ENCODE peak calls at places on chromosomes 6 and 20, in six cellular contexts. M is H54; T is stimulated activated CD4-positive, alpha-beta T cell treated with anti-CD3 and anti-CD28 coated beads, Interleukin-4, amount 100 ng/mL, for 24 hours; S is mesothelial cell of epicardium; J is CD8-positive, alpha-beta T cell; G is fibroblast of pulmonary artery. I is an unnamed sample.

GRCh38 chr6:114366899-114367298 is 24.1 kb upstream of the HS3ST5 start:
- DNase-seq in M (no peak), T (no peak), S (no peak), J (no peak), G (no peak), I (no peak)

GRCh38 chr6:132392792-132393191 is 8.5 kb downstream of the MOXD1 start:
- DNase-seq in M (no peak), T (no peak), S (no peak), J (no peak), G (peak), I (peak)

GRCh38 chr6:43467752-43468151 is 9.6 kb upstream of the TJAP1 start:
- DNase-seq in M (no peak), T (no peak), S (no peak), J (no peak), G (no peak), I (no peak)

GRCh38 chr6:129732542-129732941 is 22.6 kb upstream of the ARHGAP18 start:
- DNase-seq in M (no peak), T (no peak), S (no peak), J (no peak), G (no peak), I (no peak)

GRCh38 chr20:46408281-46408731 is 1.9 kb upstream of the ELMO2 start:
- DNase-seq in M (no peak), T (no peak), S (no peak), J (no peak), G (no peak), I (no peak)

GRCh38 chr6:16897669-16898068 is 136.4 kb upstream of the ATXN1 start:
- DNase-seq in M (no peak), T (no peak), S (no peak), J (no peak), G (no peak), I (no peak)

GRCh38 chr20:35571566-35571965 is 29.7 kb downstream of the ERGIC3 start:
- DNase-seq in M (no peak), T (no peak), S (no peak), J (no peak), G (no peak), I (no peak)

GRCh38 chr6:56860466-56860865 is 94.4 kb upstream of the BEND6 start:
- DNase-seq in M (no peak), T (no peak), S (no peak), J (no peak), G (peak), I (no peak)

GRCh38 chr6:85675030-85675819 is 32.5 kb upstream of the SYNCRIP start:
- DNase-seq in M (no peak), T (no peak), S (no peak), J (no peak), G (peak), I (peak)

GRCh38 chr6:111810321-111811235 is 62.7 kb downstream of the FYN start:
- DNase-seq in M (no peak), T (peak), S (no peak), J (no peak), G (no peak), I (no peak)

GRCh38 chr6:30821862-30822784 is 62.2 kb upstream of the DDR1 start:
- DNase-seq in M (peak), T (no peak), S (no peak), J (no peak), G (peak), I (peak)

GRCh38 chr20:57662313-57663240 is 42.4 kb upstream of the ZBP1 start:
- DNase-seq in M (no peak), T (no peak), S (no peak), J (no peak), G (no peak), I (no peak)

GRCh38 chr6:107496041-107496440 is 6.1 kb downstream of the SOBP start:
- DNase-seq in M (no peak), T (no peak), S (no peak), J (no peak), G (no peak), I (no peak)

GRCh38 chr20:1376007-1376406 is 16.8 kb downstream of the FKBP1A start:
- DNase-seq in M (no peak), T (no peak), S (no peak), J (no peak), G (no peak), I (no peak)

GRCh38 chr20:30594112-30594511 is 663.4 kb upstream of the DEFB115 start:
- DNase-seq in M (no peak), T (no peak), S (no peak), J (no peak), G (no peak), I (no peak)

GRCh38 chr20:6180531-6180930 is 57.7 kb upstream of the FERMT1 start:
- DNase-seq in M (no peak), T (no peak), S (no peak), J (no peak), G (no peak), I (no peak)

GRCh38 chr20:59003836-59004492 is 3.1 kb downstream of the CTSZ start:
- DNase-seq in M (no peak), T (no peak), S (no peak), J (no peak), G (no peak), I (no peak)

GRCh38 chr6:111483736-111484654 is 977 bp upstream of the REV3L start:
- DNase-seq in M (peak), T (peak), S (peak), J (peak), G (peak), I (peak)

GRCh38 chr20:35739294-35740163 is 2.5 kb downstream of the RBM39 start:
- DNase-seq in M (no peak), T (no peak), S (no peak), J (no peak), G (peak), I (peak)

GRCh38 chr6:81806793-81807565 is 54.5 kb upstream of the TENT5A start:
- DNase-seq in M (no peak), T (no peak), S (no peak), J (no peak), G (no peak), I (no peak)

GRCh38 chr6:47633141-47633540 is 65.2 kb upstream of the ADGRF4 start:
- DNase-seq in M (no peak), T (no peak), S (no peak), J (no peak), G (peak), I (no peak)

GRCh38 chr6:106069478-106069877 is 16.7 kb upstream of the PRDM1 start:
- DNase-seq in M (no peak), T (no peak), S (peak), J (no peak), G (peak), I (peak)

GRCh38 chr20:57372157-57372556 is 19.0 kb upstream of the RBM38 start:
- DNase-seq in M (no peak), T (no peak), S (no peak), J (no peak), G (no peak), I (no peak)

GRCh38 chr6:122845916-122846632 is 57.0 kb downstream of the SMPDL3A start:
- DNase-seq in M (no peak), T (no peak), S (no peak), J (no peak), G (peak), I (peak)

GRCh38 chr6:11298651-11299420 is 66.4 kb upstream of the NEDD9 start:
- DNase-seq in M (no peak), T (no peak), S (no peak), J (no peak), G (peak), I (no peak)

GRCh38 chr6:170445487-170445886 is 107.6 kb downstream of the PSMB1 start:
- DNase-seq in M (no peak), T (no peak), S (peak), J (no peak), G (no peak), I (peak)

GRCh38 chr6:11381801-11382513 is 149.5 kb upstream of the NEDD9 start:
- DNase-seq in M (no peak), T (peak), S (no peak), J (peak), G (no peak), I (no peak)

GRCh38 chr6:166779381-166779780 is 152.3 kb upstream of the RPS6KA2 start:
- DNase-seq in M (no peak), T (no peak), S (no peak), J (no peak), G (no peak), I (no peak)

GRCh38 chr6:170100046-170100445 is 190.8 kb downstream of the DLL1 start:
- DNase-seq in M (no peak), T (peak), S (no peak), J (no peak), G (no peak), I (no peak)

I was measured in fibroblast of villous mesenchyme.